ENCODE peak calls at places on chromosomes 4 and X, in five cellular contexts. A is PC-3, C is endothelial cell of umbilical vein, T is GM23248, K is hepatocyte. P is an unnamed sample.

GRCh38 chr4:4507923-4508322 is 33.9 kb downstream of the STX18 start:
- DNase-seq in A (peak; percentile 32), C (peak; percentile 21), T (no peak), K (no peak), P (no peak)

GRCh38 chr4:147863111-147863747 is 131.3 kb downstream of the ARHGAP10 start:
- DNase-seq in A (no peak), C (peak; percentile 23), T (no peak), K (no peak), P (no peak)

GRCh38 chr4:80058740-80059139 is 14.3 kb downstream of the ANTXR2 start:
- DNase-seq in A (no peak), C (no peak), T (peak; percentile 52), K (no peak), P (no peak)

GRCh38 chr4:113499696-113500095 is 261.8 kb downstream of the CAMK2D start:
- DNase-seq in A (peak; percentile 47), C (no peak), T (peak; percentile 85), K (peak; percentile 21), P (peak; percentile 58)

GRCh38 chrX:1587161-1587560 is 4.2 kb upstream of the AKAP17A start:
- DNase-seq in A (no peak), C (no peak), T (no peak), K (no peak), P (no peak)

GRCh38 chr4:76296421-76296820 is 10.1 kb upstream of the STBD1 start:
- DNase-seq in A (no peak), C (no peak), T (no peak), K (no peak), P (no peak)

GRCh38 chr4:7165874-7166201 is 26.5 kb upstream of the SORCS2 start:
- DNase-seq in A (no peak), C (no peak), T (no peak), K (no peak), P (no peak)

GRCh38 chr4:173218411-173219125 is 50.0 kb downstream of the GALNT7 start:
- DNase-seq in A (peak; percentile 59), C (peak; percentile 83), T (peak; percentile 61), K (no peak), P (peak; percentile 27)

GRCh38 chrX:68286076-68286475 is 147.2 kb downstream of the OPHN1 start:
- DNase-seq in A (no peak), C (no peak), T (no peak), K (no peak), P (no peak)

GRCh38 chr4:38489924-38490639 is 173.9 kb upstream of the KLF3 start:
- DNase-seq in A (peak; percentile 48), C (no peak), T (peak; percentile 48), K (peak; percentile 37), P (peak; percentile 70)

GRCh38 chr4:184649971-184650855 is 675 bp downstream of the PRIMPOL start:
- DNase-seq in A (peak; percentile 14), C (peak; percentile 71), T (peak; percentile 89), K (peak; percentile 44), P (peak; percentile 59)

GRCh38 chrX:41025926-41026325 is 59.3 kb upstream of the USP9X start:
- DNase-seq in A (no peak), C (no peak), T (no peak), K (no peak), P (no peak)

GRCh38 chr4:85107553-85107952 is 141.1 kb upstream of the WDFY3 start:
- DNase-seq in A (peak; percentile 31), C (no peak), T (peak; percentile 36), K (no peak), P (peak; percentile 92)

GRCh38 chrX:103309860-103310591 is 764 bp downstream of the BEX2 start:
- DNase-seq in A (no peak), C (no peak), T (no peak), K (peak; percentile 3), P (no peak)

GRCh38 chrX:79524642-79525041 is 157.5 kb upstream of the ITM2A start:
- DNase-seq in A (peak; percentile 14), C (no peak), T (peak; percentile 2), K (no peak), P (peak; percentile 3)

GRCh38 chr4:112270643-112271484 is 14.8 kb downstream of the TIFA start:
- DNase-seq in A (peak; percentile 59), C (no peak), T (peak; percentile 89), K (no peak), P (peak; percentile 79)

GRCh38 chrX:40272141-40272540 is 174.4 kb upstream of the BCOR start:
- DNase-seq in A (no peak), C (no peak), T (peak; percentile 8), K (no peak), P (no peak)

GRCh38 chr4:168877407-168877778 is 132.7 kb downstream of the CBR4 start:
- DNase-seq in A (no peak), C (no peak), T (no peak), K (no peak), P (peak; percentile 32)

GRCh38 chrX:116873678-116874077 is 410.9 kb upstream of the CT83 start:
- DNase-seq in A (peak; percentile 42), C (no peak), T (peak; percentile 82), K (no peak), P (peak; percentile 45)

GRCh38 chr4:10746371-10747143 is 62.0 kb upstream of the CLNK start:
- DNase-seq in A (no peak), C (no peak), T (peak; percentile 39), K (no peak), P (peak; percentile 14)

GRCh38 chrX:34300871-34301270 is 168.8 kb upstream of the FAM47A start:
- DNase-seq in A (peak; percentile 52), C (peak; percentile 69), T (peak; percentile 28), K (peak; percentile 73), P (peak; percentile 12)

GRCh38 chr4:130233377-130234047 is 1137.6 kb downstream of the C4orf33 start:
- DNase-seq in A (peak; percentile 2), C (no peak), T (no peak), K (no peak), P (peak; percentile 28)

GRCh38 chrX:136130931-136131843 is 16.1 kb upstream of the FHL1 start:
- DNase-seq in A (peak; percentile 94), C (peak; percentile 7), T (peak; percentile 75), K (no peak), P (peak; percentile 91)

GRCh38 chr4:74772106-74772505 is 22.2 kb downstream of the BTC start:
- DNase-seq in A (no peak), C (no peak), T (no peak), K (no peak), P (no peak)

GRCh38 chr4:108644237-108644636 is 6.2 kb upstream of the OSTC start:
- DNase-seq in A (peak; percentile 47), C (peak; percentile 61), T (peak; percentile 61), K (no peak), P (peak; percentile 20)

GRCh38 chr4:25786497-25787065 is 76.2 kb downstream of the SEL1L3 start:
- DNase-seq in A (no peak), C (no peak), T (no peak), K (no peak), P (no peak)

GRCh38 chrX:72245461-72246089 is 6.7 kb upstream of the ERCC6L start:
- DNase-seq in A (peak; percentile 78), C (peak; percentile 48), T (peak; percentile 68), K (peak; percentile 56), P (peak; percentile 41)

GRCh38 chr4:150150545-150151156 is 72.4 kb downstream of the DCLK2 start:
- DNase-seq in A (no peak), C (no peak), T (no peak), K (no peak), P (no peak)

GRCh38 chr4:155828628-155829027 is 37.4 kb downstream of the ASIC5 start:
- DNase-seq in A (peak; percentile 75), C (no peak), T (no peak), K (no peak), P (no peak)

GRCh38 chr4:13159041-13159620 is 325.0 kb downstream of the RAB28 start:
- DNase-seq in A (peak; percentile 40), C (no peak), T (peak; percentile 51), K (no peak), P (no peak)

GRCh38 chr4:156547439-156547838 is 424.2 kb downstream of the PDGFC start:
- DNase-seq in A (peak; percentile 72), C (peak; percentile 68), T (peak; percentile 93), K (peak; percentile 8), P (peak; percentile 73)

GRCh38 chrX:37776283-37776986 is 3.4 kb upstream of the CYBB start:
- DNase-seq in A (no peak), C (no peak), T (no peak), K (no peak), P (no peak)
- H3K27ac ChIP-seq in A (no peak overlapping the region), C (no peak overlapping the region), T (no peak overlapping the region), K (no peak overlapping the region), P (no peak overlapping the region)

GRCh38 chr4:61461956-61462355 is 261.8 kb downstream of the ADGRL3 start:
- DNase-seq in A (no peak), C (no peak), T (no peak), K (no peak), P (no peak)
- H3K4me2 ChIP-seq in A (peak overlapping the region; percentile 78), C (peak overlapping the region; percentile 42), T (no peak overlapping the region), K (no peak overlapping the region), P (peak overlapping the region; percentile 93)

GRCh38 chr4:95536650-95537049 is 12.1 kb downstream of the UNC5C start:
- DNase-seq in A (no peak), C (no peak), T (no peak), K (no peak), P (peak; percentile 10)

GRCh38 chr4:95539056-95539455 is 9.7 kb downstream of the UNC5C start:
- DNase-seq in A (no peak), C (no peak), T (no peak), K (no peak), P (peak; percentile 77)

GRCh38 chr4:95535180-95535579 is 13.6 kb downstream of the UNC5C start:
- DNase-seq in A (no peak), C (no peak), T (no peak), K (no peak), P (no peak)

GRCh38 chr4:95537967-95538485 is 10.7 kb downstream of the UNC5C start:
- DNase-seq in A (no peak), C (no peak), T (no peak), K (no peak), P (no peak)

DNA sequence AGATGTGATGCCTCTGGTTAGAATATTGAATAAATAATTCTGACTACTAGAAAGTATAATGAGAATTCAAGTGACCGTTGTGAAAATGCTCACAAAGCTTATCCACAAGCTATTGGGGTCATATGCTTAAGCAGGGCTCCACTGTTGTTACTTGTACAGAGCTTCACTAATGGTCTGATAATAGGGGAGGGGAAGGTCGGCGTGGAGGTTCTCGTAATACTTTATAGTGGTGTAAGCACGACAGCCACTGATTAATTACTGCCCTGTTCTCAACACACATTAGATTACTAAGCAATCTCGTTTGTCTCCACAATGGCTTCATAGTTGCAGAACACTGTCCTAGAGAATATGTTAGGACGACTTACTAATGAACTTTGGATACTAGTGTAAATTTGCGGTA is 11.6 kb downstream of the UNC5C start:
- DNase-seq in A (no peak), C (no peak), T (no peak), K (no peak), P (peak; percentile 44)
- H2AFZ ChIP-seq in A (no peak overlapping the region), C (no peak overlapping the region), T (no peak overlapping the region), K (no peak overlapping the region), P (peak overlapping the region; percentile 44)

GRCh38 chrX:130170752-130171445 is 863 bp upstream of the RAB33A start:
- DNase-seq in A (no peak), C (no peak), T (peak; percentile 11), K (peak; percentile 36), P (no peak)

GRCh38 chrX:130173190-130173895 is 1.6 kb downstream of the RAB33A start:
- DNase-seq in A (peak; percentile 63), C (peak; percentile 48), T (peak; percentile 85), K (no peak), P (no peak)

GRCh38 chrX:130174051-130174704 is 2.4 kb downstream of the RAB33A start:
- DNase-seq in A (peak; percentile 61), C (peak; percentile 60), T (peak; percentile 83), K (no peak), P (no peak)

GRCh38 chrX:130172127-130172834 is 519 bp downstream of the RAB33A start:
- DNase-seq in A (no peak), C (no peak), T (no peak), K (no peak), P (no peak)

GRCh38 chrX:130171446-130172126 is at the start of gene RAB33A:
- DNase-seq in A (no peak), C (no peak), T (peak; percentile 48), K (peak; percentile 21), P (no peak)
- H3K27ac ChIP-seq in A (no peak within 1 kb of the TSS), C (no peak within 1 kb of the TSS), T (peak within 1 kb of the TSS; percentile 99), K (peak within 1 kb of the TSS; percentile 34), P (no peak within 1 kb of the TSS)